ENCODE peak calls at places on chromosome 16, in seven cellular contexts. One of them, this sample, is unnamed.

GRCh38 chr16:81558444-81559175 is 114.0 kb downstream of the CMIP start:
- DNase-seq in EL: no peak
- DNase-seq in CD8-positive, alpha-beta T cell: no peak
- DNase-seq in stimulated activated CD8-positive, alpha-beta memory T cell treated with anti-CD3 and anti-CD28 coated beads, Interleukin-7, amount 100 ng/mL, for 24 hours: no peak
- DNase-seq in hepatic stellate cell: no peak
- DNase-seq in ascending aorta: no peak
- DNase-seq in HT-29: peak
- DNase-seq in this sample: no peak

GRCh38 chr16:72424776-72425175 is 252.8 kb upstream of the PMFBP1 start:
- DNase-seq in EL: no peak
- DNase-seq in CD8-positive, alpha-beta T cell: no peak
- DNase-seq in stimulated activated CD8-positive, alpha-beta memory T cell treated with anti-CD3 and anti-CD28 coated beads, Interleukin-7, amount 100 ng/mL, for 24 hours: no peak
- DNase-seq in hepatic stellate cell: no peak
- DNase-seq in ascending aorta: no peak
- DNase-seq in HT-29: no peak
- DNase-seq in this sample: no peak

GRCh38 chr16:69386596-69386995 is 789 bp upstream of the TERF2 start:
- DNase-seq in EL: peak
- DNase-seq in CD8-positive, alpha-beta T cell: no peak
- DNase-seq in stimulated activated CD8-positive, alpha-beta memory T cell treated with anti-CD3 and anti-CD28 coated beads, Interleukin-7, amount 100 ng/mL, for 24 hours: no peak
- DNase-seq in hepatic stellate cell: no peak
- DNase-seq in ascending aorta: no peak
- DNase-seq in HT-29: no peak
- DNase-seq in this sample: no peak

GRCh38 chr16:970379-970765 is 412 bp downstream of the LMF1 start:
- DNase-seq in EL: no peak
- DNase-seq in CD8-positive, alpha-beta T cell: no peak
- DNase-seq in stimulated activated CD8-positive, alpha-beta memory T cell treated with anti-CD3 and anti-CD28 coated beads, Interleukin-7, amount 100 ng/mL, for 24 hours: no peak
- DNase-seq in hepatic stellate cell: peak
- DNase-seq in ascending aorta: no peak
- DNase-seq in HT-29: no peak
- DNase-seq in this sample: no peak

GRCh38 chr16:89308391-89309333 is 91.2 kb downstream of the ZNF778 start:
- DNase-seq in EL: no peak
- DNase-seq in CD8-positive, alpha-beta T cell: no peak
- DNase-seq in stimulated activated CD8-positive, alpha-beta memory T cell treated with anti-CD3 and anti-CD28 coated beads, Interleukin-7, amount 100 ng/mL, for 24 hours: no peak
- DNase-seq in hepatic stellate cell: no peak
- DNase-seq in ascending aorta: no peak
- DNase-seq in HT-29: no peak
- DNase-seq in this sample: peak

GRCh38 chr16:22948058-22948602 is 134.2 kb downstream of the HS3ST2 start:
- DNase-seq in EL: no peak
- DNase-seq in CD8-positive, alpha-beta T cell: no peak
- DNase-seq in stimulated activated CD8-positive, alpha-beta memory T cell treated with anti-CD3 and anti-CD28 coated beads, Interleukin-7, amount 100 ng/mL, for 24 hours: no peak
- DNase-seq in hepatic stellate cell: no peak
- DNase-seq in ascending aorta: no peak
- DNase-seq in HT-29: no peak
- DNase-seq in this sample: no peak

GRCh38 chr16:73054732-73055481 is 7.0 kb upstream of the ZFHX3 start:
- DNase-seq in EL: peak
- DNase-seq in CD8-positive, alpha-beta T cell: no peak
- DNase-seq in stimulated activated CD8-positive, alpha-beta memory T cell treated with anti-CD3 and anti-CD28 coated beads, Interleukin-7, amount 100 ng/mL, for 24 hours: no peak
- DNase-seq in hepatic stellate cell: no peak
- DNase-seq in ascending aorta: no peak
- DNase-seq in HT-29: peak
- DNase-seq in this sample: peak

GRCh38 chr16:81923296-81923695 is 88.0 kb downstream of the SDR42E1 start:
- DNase-seq in EL: no peak
- DNase-seq in CD8-positive, alpha-beta T cell: no peak
- DNase-seq in stimulated activated CD8-positive, alpha-beta memory T cell treated with anti-CD3 and anti-CD28 coated beads, Interleukin-7, amount 100 ng/mL, for 24 hours: no peak
- DNase-seq in hepatic stellate cell: no peak
- DNase-seq in ascending aorta: no peak
- DNase-seq in HT-29: no peak
- DNase-seq in this sample: no peak

GRCh38 chr16:51408357-51408756 is 257.3 kb upstream of the SALL1 start:
- DNase-seq in EL: peak
- DNase-seq in CD8-positive, alpha-beta T cell: no peak
- DNase-seq in stimulated activated CD8-positive, alpha-beta memory T cell treated with anti-CD3 and anti-CD28 coated beads, Interleukin-7, amount 100 ng/mL, for 24 hours: no peak
- DNase-seq in hepatic stellate cell: peak
- DNase-seq in ascending aorta: no peak
- DNase-seq in HT-29: peak
- DNase-seq in this sample: no peak

GRCh38 chr16:53946745-53947386 is 242.9 kb downstream of the FTO start:
- DNase-seq in EL: no peak
- DNase-seq in CD8-positive, alpha-beta T cell: no peak
- DNase-seq in stimulated activated CD8-positive, alpha-beta memory T cell treated with anti-CD3 and anti-CD28 coated beads, Interleukin-7, amount 100 ng/mL, for 24 hours: no peak
- DNase-seq in hepatic stellate cell: no peak
- DNase-seq in ascending aorta: no peak
- DNase-seq in HT-29: no peak
- DNase-seq in this sample: peak

GRCh38 chr16:89312194-89312593 is 94.7 kb downstream of the ZNF778 start:
- DNase-seq in EL: no peak
- DNase-seq in CD8-positive, alpha-beta T cell: no peak
- DNase-seq in stimulated activated CD8-positive, alpha-beta memory T cell treated with anti-CD3 and anti-CD28 coated beads, Interleukin-7, amount 100 ng/mL, for 24 hours: no peak
- DNase-seq in hepatic stellate cell: no peak
- DNase-seq in ascending aorta: no peak
- DNase-seq in HT-29: no peak
- DNase-seq in this sample: no peak

GRCh38 chr16:89831810-89832328 is 3.6 kb downstream of the SPIRE2 start:
- DNase-seq in EL: no peak
- DNase-seq in CD8-positive, alpha-beta T cell: no peak
- DNase-seq in stimulated activated CD8-positive, alpha-beta memory T cell treated with anti-CD3 and anti-CD28 coated beads, Interleukin-7, amount 100 ng/mL, for 24 hours: no peak
- DNase-seq in hepatic stellate cell: no peak
- DNase-seq in ascending aorta: no peak
- DNase-seq in HT-29: no peak
- DNase-seq in this sample: no peak

GRCh38 chr16:64615647-64616280 is 506.1 kb downstream of the CDH11 start:
- DNase-seq in EL: peak
- DNase-seq in CD8-positive, alpha-beta T cell: no peak
- DNase-seq in stimulated activated CD8-positive, alpha-beta memory T cell treated with anti-CD3 and anti-CD28 coated beads, Interleukin-7, amount 100 ng/mL, for 24 hours: no peak
- DNase-seq in hepatic stellate cell: no peak
- DNase-seq in ascending aorta: no peak
- DNase-seq in HT-29: no peak
- DNase-seq in this sample: peak

GRCh38 chr16:12732600-12732999 is 71.1 kb downstream of the CPPED1 start:
- DNase-seq in EL: no peak
- DNase-seq in CD8-positive, alpha-beta T cell: no peak
- DNase-seq in stimulated activated CD8-positive, alpha-beta memory T cell treated with anti-CD3 and anti-CD28 coated beads, Interleukin-7, amount 100 ng/mL, for 24 hours: no peak
- DNase-seq in hepatic stellate cell: no peak
- DNase-seq in ascending aorta: no peak
- DNase-seq in HT-29: no peak
- DNase-seq in this sample: no peak

GRCh38 chr16:71542377-71542776 is 16.2 kb downstream of the CHST4 start:
- DNase-seq in EL: peak
- DNase-seq in CD8-positive, alpha-beta T cell: peak
- DNase-seq in stimulated activated CD8-positive, alpha-beta memory T cell treated with anti-CD3 and anti-CD28 coated beads, Interleukin-7, amount 100 ng/mL, for 24 hours: peak
- DNase-seq in hepatic stellate cell: no peak
- DNase-seq in ascending aorta: no peak
- DNase-seq in HT-29: peak
- DNase-seq in this sample: peak

GRCh38 chr16:61926766-61927165 is 109.5 kb downstream of the CDH8 start:
- DNase-seq in EL: peak
- DNase-seq in CD8-positive, alpha-beta T cell: no peak
- DNase-seq in stimulated activated CD8-positive, alpha-beta memory T cell treated with anti-CD3 and anti-CD28 coated beads, Interleukin-7, amount 100 ng/mL, for 24 hours: no peak
- DNase-seq in hepatic stellate cell: no peak
- DNase-seq in ascending aorta: no peak
- DNase-seq in HT-29: no peak
- DNase-seq in this sample: peak

GRCh38 chr16:90078594-90078895 is 1.4 kb upstream of the PRDM7 start:
- DNase-seq in EL: no peak
- DNase-seq in CD8-positive, alpha-beta T cell: no peak
- DNase-seq in stimulated activated CD8-positive, alpha-beta memory T cell treated with anti-CD3 and anti-CD28 coated beads, Interleukin-7, amount 100 ng/mL, for 24 hours: no peak
- DNase-seq in hepatic stellate cell: no peak
- DNase-seq in ascending aorta: no peak
- DNase-seq in HT-29: no peak
- DNase-seq in this sample: no peak

This sample was measured in myocyte.